ENCODE peak calls at places on chromosomes 13 and 19, in seven cellular contexts. J is left ventricle myocardium inferior, D is AG04449, C is esophagus squamous epithelium, B is fibroblast of lung, N is fibroblast of mammary gland, H is body of pancreas. M is an unnamed sample.

GRCh38 chr13:76976488-76976887 is 15.4 kb upstream of the CLN5 start:
- DNase-seq in B (no peak), H (no peak), D (no peak), N (peak), J (no peak), C (no peak), M (peak)

GRCh38 chr13:59391696-59392095 is 772.0 kb downstream of the DIAPH3 start:
- DNase-seq in B (peak), C (no peak), D (no peak), N (peak), H (peak), J (no peak), M (peak)

GRCh38 chr19:4365791-4366665 is 22.7 kb downstream of the MPND start:
- DNase-seq in J (no peak), N (no peak), H (no peak), D (no peak), B (no peak), C (no peak), M (no peak)

GRCh38 chr13:110965038-110965754 is 50.3 kb upstream of the ANKRD10 start:
- DNase-seq in H (no peak), C (no peak), N (peak), B (peak), J (no peak), D (no peak), M (peak)

GRCh38 chr13:32581177-32581786 is 5.0 kb upstream of the PDS5B start:
- DNase-seq in C (no peak), D (no peak), J (no peak), H (no peak), B (peak), N (peak), M (no peak)

GRCh38 chr19:42370068-42370520 is 20.0 kb downstream of the CNFN start:
- DNase-seq in D (no peak), N (no peak), C (no peak), J (no peak), H (no peak), B (no peak), M (no peak)

GRCh38 chr13:19764237-19764636 is 18.5 kb downstream of the PSPC1 start:
- DNase-seq in H (no peak), B (no peak), D (no peak), C (no peak), J (no peak), N (no peak), M (no peak)

GRCh38 chr13:39942901-39943273 is 287.4 kb downstream of the COG6 start:
- DNase-seq in J (peak), C (no peak), N (peak), H (peak), D (no peak), B (peak), M (peak)

GRCh38 chr19:10270616-10271394 is at the start of gene ICAM1:
- DNase-seq in N (peak), H (peak), J (peak), B (peak), D (no peak), C (no peak), M (peak)

GRCh38 chr19:10268077-10268476 is 2.8 kb upstream of the ICAM1 start:
- DNase-seq in N (no peak), J (no peak), D (no peak), B (no peak), H (no peak), C (no peak), M (no peak)

GRCh38 chr19:10270180-10270615 is 722 bp upstream of the ICAM1 start:
- DNase-seq in D (no peak), J (peak), N (no peak), C (no peak), B (no peak), H (peak), M (no peak)

GRCh38 chr19:10271543-10272086 is 695 bp downstream of the ICAM1 start:
- DNase-seq in C (no peak), H (no peak), B (no peak), D (no peak), N (no peak), J (no peak), M (no peak)

GRCh38 chr19:10269333-10270179 is 1.4 kb upstream of the ICAM1 start:
- DNase-seq in C (peak), H (peak), N (peak), J (peak), D (no peak), B (peak), M (peak)
- H3K4me3 ChIP-seq in C (peak), H (no peak), N (peak), J (peak), D (peak), B (peak), M (peak)

DNA sequence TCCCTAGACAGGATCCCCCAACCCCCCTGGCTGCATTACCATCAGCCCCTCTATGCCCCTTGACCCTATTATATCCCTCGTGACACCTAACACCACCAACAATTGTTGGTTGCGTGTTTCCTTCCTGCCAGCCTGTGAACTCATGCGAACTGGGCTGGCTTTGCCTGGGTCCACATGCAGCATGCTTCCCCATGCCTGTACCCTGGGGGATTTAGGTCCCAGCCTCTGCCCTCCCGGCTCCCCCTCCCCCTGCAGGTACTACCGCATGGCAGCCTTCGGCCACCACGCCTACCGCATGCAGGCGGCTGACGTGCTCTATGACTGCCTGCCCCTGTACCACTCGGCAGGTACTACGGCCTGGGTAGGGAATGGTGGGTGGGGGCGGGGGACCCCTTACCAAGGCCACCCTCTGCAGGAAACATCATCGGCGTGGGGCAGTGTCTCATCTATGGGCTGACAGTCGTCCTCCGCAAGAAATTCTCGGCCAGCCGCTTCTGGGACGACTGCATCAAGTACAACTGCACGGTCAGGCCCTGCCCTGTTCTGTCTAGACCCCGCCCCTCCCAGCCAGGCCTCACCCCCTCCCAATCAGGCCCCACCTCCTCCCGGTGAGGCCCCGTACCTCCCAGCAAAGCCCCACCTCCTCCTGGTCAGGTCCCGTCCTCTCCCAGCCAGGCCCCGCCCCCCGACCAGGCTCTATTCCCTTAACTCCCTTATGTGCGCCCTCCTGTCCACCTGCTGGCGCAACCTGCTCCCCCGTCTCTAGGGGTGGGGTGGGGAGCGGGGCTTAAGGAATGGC is 18.5 kb downstream of the SLC27A1 start:
- DNase-seq in N (no peak), J (peak), D (no peak), H (peak), B (peak), C (no peak), M (no peak)
- H3K4me3 ChIP-seq in N (no peak), J (peak), D (no peak), H (no peak), B (no peak), C (peak), M (no peak)

GRCh38 chr13:28040977-28041376 is 52.5 kb upstream of the URAD start:
- DNase-seq in D (no peak), H (no peak), C (no peak), N (no peak), J (no peak), B (no peak), M (no peak)
- H3K4me3 ChIP-seq in D (no peak), H (no peak), C (no peak), N (no peak), J (no peak), B (no peak), M (no peak)

GRCh38 chr19:1942934-1943555 is 2.1 kb downstream of the CSNK1G2 start:
- DNase-seq in N (no peak), H (no peak), J (no peak), C (no peak), D (no peak), B (no peak), M (no peak)
- H3K4me3 ChIP-seq in N (peak), H (peak), J (peak), C (peak), D (peak), B (peak), M (peak)